ENCODE peak calls at places on chromosomes 6 and 20, in eight cellular contexts. B, Q, N, A, G, L, J and W are unnamed samples.

GRCh38 chr6:113630738-113631535 is 226.2 kb upstream of the MARCKS start:
- DNase-seq in B (no peak), Q (peak), N (peak), A (peak), G (peak), L (peak), J (peak), W (peak)

GRCh38 chr6:4895971-4896370 is 107.9 kb downstream of the RPP40 start:
- DNase-seq in B (no peak), Q (no peak), N (no peak), A (no peak), G (no peak), L (no peak), J (no peak), W (no peak)

GRCh38 chr20:56820984-56821383 is 191.9 kb downstream of the TFAP2C start:
- DNase-seq in B (no peak), Q (no peak), N (no peak), A (no peak), G (no peak), L (no peak), J (no peak), W (no peak)

GRCh38 chr6:33781105-33781975 is 7.6 kb downstream of the LEMD2 start:
- DNase-seq in B (no peak), Q (peak), N (no peak), A (no peak), G (no peak), L (no peak), J (no peak), W (no peak)

GRCh38 chr20:49552007-49552406 is 15.9 kb downstream of the PTGIS start:
- DNase-seq in B (no peak), Q (no peak), N (no peak), A (no peak), G (no peak), L (peak), J (no peak), W (no peak)

GRCh38 chr20:2165871-2166270 is 64.2 kb downstream of the STK35 start:
- DNase-seq in B (no peak), Q (no peak), N (no peak), A (no peak), G (no peak), L (no peak), J (no peak), W (no peak)

GRCh38 chr6:34151321-34152041 is 5.6 kb upstream of the GRM4 start:
- DNase-seq in B (no peak), Q (no peak), N (no peak), A (peak), G (no peak), L (peak), J (no peak), W (no peak)

GRCh38 chr6:14857501-14857900 is 388.4 kb upstream of the JARID2 start:
- DNase-seq in B (no peak), Q (no peak), N (no peak), A (peak), G (no peak), L (no peak), J (peak), W (peak)

GRCh38 chr20:10591956-10592521 is 81.8 kb downstream of the JAG1 start:
- DNase-seq in B (no peak), Q (peak), N (no peak), A (no peak), G (no peak), L (no peak), J (no peak), W (no peak)

GRCh38 chr20:3563548-3564177 is 92.8 kb downstream of the ATRN start:
- DNase-seq in B (no peak), Q (peak), N (peak), A (no peak), G (no peak), L (peak), J (peak), W (peak)

GRCh38 chr6:97401533-97401932 is 118.5 kb upstream of the MMS22L start:
- DNase-seq in B (no peak), Q (no peak), N (no peak), A (no peak), G (no peak), L (no peak), J (no peak), W (no peak)

GRCh38 chr6:125294036-125294435 is 7.7 kb downstream of the HDDC2 start:
- DNase-seq in B (no peak), Q (no peak), N (no peak), A (no peak), G (no peak), L (no peak), J (no peak), W (no peak)

GRCh38 chr20:23397961-23398360 is 23.3 kb downstream of the NAPB start:
- DNase-seq in B (no peak), Q (no peak), N (no peak), A (no peak), G (no peak), L (no peak), J (no peak), W (no peak)

GRCh38 chr6:157106487-157106886 is 216.8 kb downstream of the TMEM242 start:
- DNase-seq in B (no peak), Q (peak), N (no peak), A (no peak), G (peak), L (no peak), J (no peak), W (no peak)

GRCh38 chr6:131631625-131632284 is 3.7 kb upstream of the MED23 start:
- DNase-seq in B (no peak), Q (peak), N (no peak), A (no peak), G (no peak), L (no peak), J (no peak), W (no peak)

GRCh38 chr20:32603046-32603726 is 18.1 kb upstream of the NOL4L start:
- DNase-seq in B (no peak), Q (no peak), N (no peak), A (peak), G (peak), L (no peak), J (peak), W (no peak)

GRCh38 chr6:105363100-105363754 is 39.7 kb downstream of the PREP start:
- DNase-seq in B (peak), Q (peak), N (no peak), A (no peak), G (peak), L (peak), J (no peak), W (no peak)

GRCh38 chr20:58140787-58141396 is 87.6 kb downstream of the ANKRD60 start:
- DNase-seq in B (no peak), Q (no peak), N (no peak), A (no peak), G (no peak), L (no peak), J (no peak), W (no peak)
- TF ChIP-seq CTCF in B (no peak), Q (no peak), N (no peak), A (no peak), G (no peak), L (no peak), J (no peak), W (no peak)

GRCh38 chr6:37418727-37419126 is 14.3 kb upstream of the CMTR1 start:
- DNase-seq in B (no peak), Q (no peak), N (no peak), A (no peak), G (no peak), L (peak), J (no peak), W (no peak)

DNA sequence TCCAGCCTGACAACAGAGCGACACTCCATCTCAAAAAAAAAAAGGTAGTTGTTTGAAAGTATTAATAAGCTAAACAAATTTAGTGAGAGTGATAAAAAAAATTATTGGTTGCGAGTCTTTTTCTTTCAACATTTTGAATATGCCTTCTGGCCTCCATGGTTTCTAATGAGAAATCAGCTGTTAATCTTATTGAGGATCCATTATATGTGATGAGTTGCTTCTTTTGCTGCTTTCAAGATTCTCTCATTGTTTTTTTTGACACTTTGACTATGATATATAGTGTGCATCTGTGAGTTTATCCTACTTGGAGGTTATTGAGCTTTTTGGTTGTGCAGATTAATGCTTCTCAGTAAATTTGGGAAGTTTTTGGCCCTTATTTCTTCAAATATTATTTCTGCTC is 15.6 kb upstream of the CMTR1 start:
- DNase-seq in B (no peak), Q (no peak), N (no peak), A (no peak), G (no peak), L (no peak), J (no peak), W (no peak)
- TF ChIP-seq CTCF in B (no peak), Q (no peak), N (no peak), A (no peak), G (no peak), L (no peak), J (no peak), W (no peak)

GRCh38 chr20:46219920-46220319 is 88.4 kb downstream of the CDH22 start:
- DNase-seq in B (no peak), Q (no peak), N (no peak), A (no peak), G (no peak), L (no peak), J (no peak), W (no peak)
- TF ChIP-seq CTCF in B (no peak), Q (no peak), N (no peak), A (no peak), G (no peak), L (no peak), J (no peak), W (no peak)

GRCh38 chr20:59520814-59521213 is 83.5 kb upstream of the PHACTR3 start:
- DNase-seq in B (no peak), Q (no peak), N (no peak), A (no peak), G (no peak), L (no peak), J (no peak), W (no peak)

GRCh38 chr20:59518881-59519706 is 85.2 kb upstream of the PHACTR3 start:
- DNase-seq in B (peak), Q (peak), N (no peak), A (peak), G (no peak), L (peak), J (peak), W (peak)

GRCh38 chr20:59515013-59515905 is 89.1 kb upstream of the PHACTR3 start:
- DNase-seq in B (peak), Q (peak), N (no peak), A (no peak), G (no peak), L (peak), J (no peak), W (no peak)

GRCh38 chr20:59515906-59516209 is 88.5 kb upstream of the PHACTR3 start:
- DNase-seq in B (no peak), Q (no peak), N (no peak), A (no peak), G (no peak), L (no peak), J (no peak), W (no peak)

DNA sequence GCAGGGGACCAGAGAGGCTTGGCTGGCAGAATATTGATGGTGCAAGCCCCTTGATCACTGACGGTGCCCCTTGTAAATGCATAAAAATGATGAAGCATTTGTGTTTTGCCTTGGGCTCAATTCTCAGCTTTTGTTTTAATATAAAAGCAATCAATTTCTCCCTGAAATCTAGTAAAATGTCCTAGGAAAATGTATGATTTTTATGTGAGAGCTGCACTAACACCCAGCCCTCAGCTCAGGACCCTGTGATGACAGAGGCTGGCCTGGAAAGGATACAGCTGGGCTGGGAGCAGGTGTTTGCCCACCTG is 84.7 kb upstream of the PHACTR3 start:
- DNase-seq in B (no peak), Q (no peak), N (no peak), A (no peak), G (no peak), L (no peak), J (no peak), W (no peak)
- TF ChIP-seq CTCF in B (no peak), Q (no peak), N (no peak), A (peak), G (no peak), L (no peak), J (no peak), W (no peak)

GRCh38 chr6:18464176-18464575 is 77.0 kb downstream of the RNF144B start:
- DNase-seq in B (no peak), Q (no peak), N (no peak), A (no peak), G (no peak), L (no peak), J (no peak), W (no peak)

GRCh38 chr6:18468162-18468843 is 81.2 kb downstream of the RNF144B start:
- DNase-seq in B (no peak), Q (no peak), N (no peak), A (no peak), G (no peak), L (no peak), J (no peak), W (no peak)

GRCh38 chr6:18467741-18468140 is 80.6 kb downstream of the RNF144B start:
- DNase-seq in B (no peak), Q (no peak), N (no peak), A (no peak), G (no peak), L (no peak), J (no peak), W (no peak)

GRCh38 chr6:18463429-18463828 is 76.3 kb downstream of the RNF144B start:
- DNase-seq in B (no peak), Q (no peak), N (no peak), A (no peak), G (peak), L (no peak), J (no peak), W (no peak)

DNA sequence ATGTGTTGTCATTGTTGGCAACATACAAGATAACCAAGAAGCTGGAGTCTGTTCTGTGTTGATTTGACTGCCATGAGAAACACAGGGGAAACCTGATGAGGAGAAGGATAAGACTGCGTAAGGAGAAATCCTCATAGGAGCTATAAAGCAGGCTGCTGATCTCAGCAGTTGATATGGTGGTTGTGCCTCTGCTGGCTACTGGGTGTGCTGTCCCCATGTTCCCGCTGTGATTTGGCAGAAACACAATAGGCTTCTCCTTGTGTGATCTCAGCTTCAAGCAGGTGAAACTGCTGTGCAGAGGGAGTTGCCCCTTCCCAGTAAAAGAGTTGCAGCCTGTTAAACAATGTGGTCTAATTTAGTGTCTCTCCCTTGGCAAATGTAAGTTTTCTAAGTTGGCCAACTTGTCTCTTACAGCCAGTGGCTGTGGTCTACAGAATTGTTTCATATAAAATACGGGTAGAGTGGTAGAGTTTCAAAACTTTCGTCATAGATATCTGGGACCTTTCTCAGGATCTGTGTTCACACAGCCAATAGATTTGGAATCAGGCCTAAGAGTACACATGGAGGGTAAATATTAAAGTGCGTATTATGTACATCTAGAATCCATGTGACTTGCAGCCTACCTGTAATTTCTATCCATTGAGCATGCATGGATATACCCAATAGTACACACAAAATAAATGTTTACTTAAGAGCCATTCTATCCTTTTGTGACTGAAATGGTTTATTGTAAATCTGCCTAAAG is 78.4 kb downstream of the RNF144B start:
- DNase-seq in B (no peak), Q (no peak), N (no peak), A (no peak), G (peak), L (no peak), J (no peak), W (no peak)
- TF ChIP-seq CTCF in B (no peak), Q (no peak), N (no peak), A (no peak), G (no peak), L (no peak), J (no peak), W (no peak)

GRCh38 chr6:67003844-67004243 is 1296.8 kb upstream of the EYS start:
- DNase-seq in B (no peak), Q (no peak), N (no peak), A (no peak), G (no peak), L (no peak), J (no peak), W (no peak)

GRCh38 chr6:67009818-67010217 is 1302.8 kb upstream of the EYS start:
- DNase-seq in B (no peak), Q (peak), N (no peak), A (no peak), G (no peak), L (peak), J (no peak), W (no peak)
- TF ChIP-seq CTCF in B (no peak), Q (peak), N (no peak), A (no peak), G (no peak), L (peak), J (no peak), W (no peak)

GRCh38 chr6:112296122-112296521 is 41.8 kb upstream of the LAMA4 start:
- DNase-seq in B (peak), Q (peak), N (no peak), A (no peak), G (no peak), L (peak), J (no peak), W (peak)
- TF ChIP-seq CTCF in B (no peak), Q (peak), N (peak), A (no peak), G (no peak), L (peak), J (peak), W (peak)

DNA sequence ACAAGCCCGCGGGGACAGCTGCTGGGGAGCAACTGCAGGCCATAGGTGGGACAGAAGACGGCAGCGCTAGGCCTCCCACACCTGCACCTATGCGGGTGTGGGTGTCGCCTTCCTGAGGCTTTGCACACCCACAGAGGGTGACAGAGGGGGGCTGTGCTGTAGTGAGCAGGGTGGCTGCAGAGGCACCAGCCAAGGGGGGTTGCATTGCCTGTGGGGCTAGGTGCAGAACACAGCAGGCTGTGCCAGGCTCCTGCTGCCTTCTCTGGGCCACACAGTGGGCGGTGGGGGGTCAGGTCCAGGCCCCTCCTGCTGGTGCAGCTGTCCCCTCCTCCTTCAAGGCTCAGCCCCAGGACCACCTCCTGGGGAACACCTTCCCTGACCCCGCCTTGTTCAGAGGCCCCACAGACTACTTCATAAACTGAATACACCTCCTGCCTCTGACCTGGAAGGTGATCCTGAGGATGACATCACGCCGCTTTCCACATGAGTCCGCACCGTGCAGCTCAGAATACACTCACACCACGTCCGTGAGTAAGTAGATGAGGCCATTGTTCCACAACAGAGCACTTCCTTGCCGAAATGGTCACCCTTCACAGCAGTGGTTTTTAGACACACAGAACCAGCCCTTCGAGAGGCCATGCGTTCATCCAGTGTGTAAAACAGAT is 75.5 kb downstream of the WDR27 start:
- DNase-seq in B (no peak), Q (no peak), N (no peak), A (no peak), G (no peak), L (no peak), J (no peak), W (no peak)
- TF ChIP-seq CTCF in B (no peak), Q (no peak), N (no peak), A (no peak), G (no peak), L (no peak), J (no peak), W (no peak)